ENCODE peak calls at places on chromosomes 5 and 9, in seven cellular contexts. N, X, E, Z, M, V and D are unnamed samples.

GRCh38 chr5:158050401-158050800 is 191.5 kb upstream of the CLINT1 start:
- DNase-seq in E (no peak), Z (no peak), X (no peak), V (no peak), N (no peak), M (no peak), D (no peak)

GRCh38 chr5:84379749-84380148 is 4.9 kb downstream of the EDIL3 start:
- DNase-seq in Z (no peak), E (no peak), V (no peak), N (no peak), M (no peak), X (no peak), D (no peak)

GRCh38 chr9:6645153-6646027 is at the start of gene GLDC:
- DNase-seq in E (peak), X (peak), N (no peak), Z (peak), V (peak), M (peak), D (peak)

GRCh38 chr9:35225677-35226076 is 63.9 kb downstream of the UNC13B start:
- DNase-seq in M (no peak), Z (no peak), E (no peak), V (no peak), X (no peak), N (no peak), D (no peak)

GRCh38 chr5:74897049-74897448 is 30.9 kb upstream of the FAM169A start:
- DNase-seq in M (no peak), N (no peak), E (no peak), Z (no peak), X (no peak), V (no peak), D (no peak)

GRCh38 chr9:128733256-128733655 is 9.3 kb upstream of the ZDHHC12 start:
- DNase-seq in N (peak), Z (no peak), X (peak), E (peak), M (no peak), V (peak), D (peak)

GRCh38 chr5:14226992-14227391 is 83.8 kb downstream of the TRIO start:
- DNase-seq in Z (no peak), M (no peak), X (no peak), E (no peak), N (no peak), V (no peak), D (no peak)

GRCh38 chr5:10289353-10289752 is 18.3 kb downstream of the CMBL start:
- DNase-seq in Z (no peak), N (no peak), M (peak), X (peak), V (no peak), E (no peak), D (no peak)

GRCh38 chr9:31089822-31090221 is 1294.6 kb upstream of the ACO1 start:
- DNase-seq in E (no peak), Z (no peak), X (no peak), N (peak), V (peak), M (no peak), D (no peak)

GRCh38 chr9:137783521-137783920 is 94.1 kb upstream of the CACNA1B start:
- DNase-seq in X (peak), E (no peak), Z (no peak), M (no peak), V (no peak), N (no peak), D (no peak)

GRCh38 chr9:69672828-69673640 is 863 bp upstream of the APBA1 start:
- DNase-seq in E (peak), V (peak), N (peak), X (peak), Z (peak), M (peak), D (peak)

GRCh38 chr9:16870606-16871357 is at the start of gene BNC2:
- DNase-seq in E (peak), M (peak), N (no peak), V (no peak), Z (no peak), X (no peak), D (peak)

GRCh38 chr5:11607944-11608343 is 296.3 kb downstream of the CTNND2 start:
- DNase-seq in N (no peak), V (no peak), M (no peak), Z (no peak), X (no peak), E (no peak), D (no peak)

GRCh38 chr9:133252301-133252776 is 22.7 kb downstream of the ABO start:
- DNase-seq in E (no peak), X (no peak), M (no peak), V (peak), N (peak), Z (no peak), D (no peak)

GRCh38 chr5:33772276-33772990 is 119.4 kb downstream of the ADAMTS12 start:
- DNase-seq in V (peak), N (peak), Z (no peak), E (no peak), X (no peak), M (no peak), D (no peak)

GRCh38 chr5:153896117-153896516 is 142.6 kb downstream of the FAM114A2 start:
- DNase-seq in N (peak), M (no peak), X (no peak), V (peak), Z (no peak), E (no peak), D (no peak)

GRCh38 chr9:127575875-127576778 is 36.0 kb upstream of the STXBP1 start:
- DNase-seq in V (no peak), M (no peak), X (no peak), E (no peak), Z (no peak), N (no peak), D (no peak)

GRCh38 chr9:94108584-94108983 is 24.3 kb downstream of the PTPDC1 start:
- DNase-seq in N (no peak), X (no peak), V (no peak), M (no peak), Z (no peak), E (no peak), D (no peak)

GRCh38 chr9:86794356-86795046 is 152.8 kb downstream of the GAS1 start:
- DNase-seq in V (no peak), X (no peak), M (no peak), N (no peak), E (no peak), Z (no peak), D (no peak)

GRCh38 chr5:138543730-138544104 is 681 bp upstream of the ETF1 start:
- DNase-seq in N (no peak), M (no peak), X (peak), E (no peak), V (no peak), Z (no peak), D (no peak)

GRCh38 chr5:38121420-38121819 is 136.9 kb upstream of the EGFLAM start:
- DNase-seq in M (no peak), E (no peak), V (no peak), N (no peak), Z (no peak), X (no peak), D (no peak)

GRCh38 chr5:65364907-65365306 is 116.8 kb downstream of the ADAMTS6 start:
- DNase-seq in Z (no peak), E (no peak), M (no peak), N (peak), X (no peak), V (peak), D (no peak)

GRCh38 chr5:65366655-65367054 is 115.1 kb downstream of the ADAMTS6 start:
- DNase-seq in V (no peak), X (no peak), E (no peak), N (no peak), M (no peak), Z (no peak), D (no peak)
- TF ChIP-seq CTCF in V (no peak), X (no peak), E (no peak), N (no peak), M (no peak), Z (no peak), D (no peak)

GRCh38 chr9:10479172-10479571 is 133.6 kb downstream of the PTPRD start:
- DNase-seq in V (peak), N (peak), Z (no peak), X (no peak), M (no peak), E (no peak), D (no peak)
- TF ChIP-seq CTCF in V (no peak), N (peak), Z (no peak), X (peak), M (peak), E (peak), D (peak)

GRCh38 chr5:149235841-149236240 is 35.8 kb upstream of the AFAP1L1 start:
- DNase-seq in M (no peak), V (no peak), E (no peak), N (no peak), X (no peak), Z (no peak), D (no peak)

GRCh38 chr5:149237662-149238061 is 34.0 kb upstream of the AFAP1L1 start:
- DNase-seq in X (no peak), E (no peak), V (no peak), Z (no peak), M (no peak), N (no peak), D (no peak)

GRCh38 chr5:149239917-149240316 is 31.7 kb upstream of the AFAP1L1 start:
- DNase-seq in E (no peak), M (no peak), Z (peak), N (no peak), X (no peak), V (no peak), D (no peak)

GRCh38 chr5:149240354-149240998 is 31.2 kb upstream of the AFAP1L1 start:
- DNase-seq in N (peak), E (no peak), X (no peak), M (no peak), Z (peak), V (peak), D (no peak)

DNA sequence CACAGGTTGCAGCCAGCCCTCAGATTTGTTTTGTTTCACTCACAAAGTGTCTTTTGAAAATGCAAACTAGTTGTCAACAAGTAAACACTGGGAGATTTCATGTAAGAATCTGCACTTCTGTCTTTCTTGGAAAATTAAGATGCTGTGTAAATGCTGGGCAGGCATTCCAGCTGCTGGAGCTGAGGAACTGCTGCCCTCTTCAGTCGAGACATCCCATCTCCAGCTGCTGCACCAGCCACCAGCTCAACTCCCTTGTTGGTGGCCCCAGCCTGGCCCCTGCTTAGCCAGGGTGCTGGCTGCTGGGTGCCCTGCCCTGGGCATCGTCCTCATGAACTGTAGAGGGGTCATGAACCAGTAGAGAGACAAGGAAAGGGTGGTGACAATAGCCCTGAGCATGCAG is 33.1 kb upstream of the AFAP1L1 start:
- DNase-seq in X (no peak), Z (no peak), M (no peak), N (no peak), E (no peak), V (peak), D (no peak)
- TF ChIP-seq CTCF in X (no peak), Z (no peak), M (no peak), N (no peak), E (peak), V (peak), D (no peak)

GRCh38 chr5:123364443-123364842 is 58.8 kb downstream of the CEP120 start:
- DNase-seq in X (no peak), V (no peak), M (no peak), Z (no peak), E (no peak), N (no peak), D (no peak)

GRCh38 chr5:123365163-123365562 is 58.0 kb downstream of the CEP120 start:
- DNase-seq in X (no peak), V (no peak), E (no peak), N (no peak), M (no peak), Z (no peak), D (no peak)

GRCh38 chr5:123369371-123369968 is 53.7 kb downstream of the CEP120 start:
- DNase-seq in V (no peak), M (no peak), X (no peak), N (no peak), Z (no peak), E (no peak), D (no peak)

GRCh38 chr5:123371575-123372179 is 51.5 kb downstream of the CEP120 start:
- DNase-seq in V (peak), Z (no peak), N (peak), M (peak), E (peak), X (no peak), D (peak)

GRCh38 chr5:123367739-123368138 is 55.5 kb downstream of the CEP120 start:
- DNase-seq in X (no peak), N (peak), M (peak), E (no peak), Z (no peak), V (peak), D (no peak)
- TF ChIP-seq CTCF in X (peak), N (no peak), M (peak), E (peak), Z (no peak), V (peak), D (peak)

DNA sequence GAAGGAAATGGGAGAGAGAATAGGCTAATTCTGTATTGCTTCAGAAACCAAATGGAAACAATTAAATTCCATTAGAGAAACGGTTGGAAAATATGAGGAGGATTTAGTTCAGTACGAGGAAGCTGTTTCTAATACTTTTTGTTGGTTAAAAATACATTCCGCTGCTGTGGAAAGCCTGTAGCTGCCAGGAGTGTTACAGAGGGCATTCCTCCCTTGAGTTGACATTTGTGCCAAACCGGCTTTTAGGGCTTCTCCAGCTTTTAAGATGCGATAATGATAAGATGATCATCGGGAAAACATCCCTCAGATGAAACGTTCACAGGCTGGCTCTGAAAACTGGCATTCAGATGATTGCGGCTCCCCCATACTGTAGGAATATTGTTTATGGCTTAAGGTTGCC is 97.9 kb upstream of the ERBIN start:
- DNase-seq in M (no peak), Z (no peak), E (no peak), N (no peak), V (no peak), X (no peak), D (no peak)
- TF ChIP-seq CTCF in M (no peak), Z (no peak), E (no peak), N (no peak), V (no peak), X (no peak), D (no peak)

GRCh38 chr9:5437254-5438216 is at the start of gene PLGRKT:
- DNase-seq in N (peak), Z (peak), X (peak), E (peak), V (peak), M (peak), D (peak)
- TF ChIP-seq CTCF in N (peak), Z (peak), X (peak), E (peak), V (peak), M (peak), D (no peak)

GRCh38 chr9:109953813-109954489 is 174.0 kb downstream of the PALM2AKAP2 start:
- DNase-seq in M (no peak), V (no peak), N (no peak), E (no peak), X (no peak), Z (no peak), D (no peak)
- TF ChIP-seq CTCF in M (peak), V (no peak), N (no peak), E (peak), X (no peak), Z (no peak), D (peak)